ENCODE peak calls at places on chromosomes 2 and 18, in four cellular contexts. One of them, this sample, is unnamed.

GRCh38 chr18:42038936-42039335 is 83.9 kb downstream of the PIK3C3 start:
- DNase-seq in K562: no peak
- DNase-seq in SK-N-SH: no peak
- DNase-seq in GM12878: no peak
- DNase-seq in this sample: no peak

GRCh38 chr2:226760412-226761194 is 39.0 kb downstream of the IRS1 start:
- DNase-seq in K562: no peak
- DNase-seq in SK-N-SH: no peak
- DNase-seq in GM12878: no peak
- DNase-seq in this sample: peak

GRCh38 chr2:168773719-168774521 is 28.5 kb upstream of the NOSTRIN start:
- DNase-seq in GM12878: no peak
- DNase-seq in K562: peak
- DNase-seq in SK-N-SH: peak
- DNase-seq in this sample: peak

GRCh38 chr2:9665903-9666302 is 35.1 kb upstream of the YWHAQ start:
- DNase-seq in GM12878: no peak
- DNase-seq in K562: no peak
- DNase-seq in SK-N-SH: no peak
- DNase-seq in this sample: no peak

GRCh38 chr2:218727502-218728165 is 17.0 kb downstream of the TTLL4 start:
- DNase-seq in GM12878: no peak
- DNase-seq in K562: no peak
- DNase-seq in SK-N-SH: no peak
- DNase-seq in this sample: peak

GRCh38 chr2:213958086-213958485 is 452.8 kb upstream of the VWC2L start:
- DNase-seq in K562: no peak
- DNase-seq in GM12878: no peak
- DNase-seq in SK-N-SH: no peak
- DNase-seq in this sample: no peak

GRCh38 chr2:226031078-226031937 is 631.8 kb downstream of the NYAP2 start:
- DNase-seq in K562: no peak
- DNase-seq in SK-N-SH: peak
- DNase-seq in GM12878: no peak
- DNase-seq in this sample: peak

GRCh38 chr2:133674433-133675331 is 106.4 kb upstream of the NCKAP5 start:
- DNase-seq in K562: no peak
- DNase-seq in GM12878: no peak
- DNase-seq in SK-N-SH: no peak
- DNase-seq in this sample: peak

GRCh38 chr2:158668394-158668793 is 126.7 kb upstream of the DAPL1 start:
- DNase-seq in GM12878: no peak
- DNase-seq in K562: no peak
- DNase-seq in SK-N-SH: no peak
- DNase-seq in this sample: no peak

GRCh38 chr2:3290655-3291054 is 87.0 kb downstream of the EIPR1 start:
- DNase-seq in SK-N-SH: peak
- DNase-seq in GM12878: no peak
- DNase-seq in K562: no peak
- DNase-seq in this sample: no peak

DNA sequence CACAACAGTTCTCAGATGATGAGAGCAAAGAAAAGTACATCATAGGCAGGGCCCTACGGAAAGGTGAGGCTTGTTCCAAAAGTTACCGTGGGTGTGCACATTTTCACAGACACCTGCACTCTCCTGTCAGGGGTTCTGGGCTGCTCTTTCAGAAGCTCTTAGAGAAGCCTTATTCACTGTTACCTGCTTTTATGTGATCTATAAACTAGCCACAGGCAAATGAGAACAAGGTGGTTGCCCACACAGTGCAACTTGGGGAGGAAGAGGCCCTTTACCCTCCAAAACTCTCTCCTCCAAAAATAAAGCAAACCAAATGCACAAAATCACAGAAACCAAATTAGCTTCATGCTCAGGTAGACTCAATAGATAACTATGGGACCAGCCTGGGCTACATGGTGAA is 11.1 kb upstream of the CUL3 start:
- DNase-seq in K562: no peak
- DNase-seq in GM12878: no peak
- DNase-seq in SK-N-SH: no peak
- DNase-seq in this sample: no peak
- TF ChIP-seq YY1 in K562: no peak
- TF ChIP-seq YY1 in GM12878: no peak
- TF ChIP-seq YY1 in SK-N-SH: no peak
- TF ChIP-seq YY1 in this sample: no peak

GRCh38 chr2:55843096-55843991 is 80.2 kb downstream of the EFEMP1 start:
- DNase-seq in GM12878: no peak
- DNase-seq in K562: no peak
- DNase-seq in SK-N-SH: no peak
- DNase-seq in this sample: peak
- TF ChIP-seq NFIC in GM12878: no peak
- TF ChIP-seq NFIC in K562: no peak
- TF ChIP-seq NFIC in SK-N-SH: no peak
- TF ChIP-seq NFIC in this sample: no peak

DNA sequence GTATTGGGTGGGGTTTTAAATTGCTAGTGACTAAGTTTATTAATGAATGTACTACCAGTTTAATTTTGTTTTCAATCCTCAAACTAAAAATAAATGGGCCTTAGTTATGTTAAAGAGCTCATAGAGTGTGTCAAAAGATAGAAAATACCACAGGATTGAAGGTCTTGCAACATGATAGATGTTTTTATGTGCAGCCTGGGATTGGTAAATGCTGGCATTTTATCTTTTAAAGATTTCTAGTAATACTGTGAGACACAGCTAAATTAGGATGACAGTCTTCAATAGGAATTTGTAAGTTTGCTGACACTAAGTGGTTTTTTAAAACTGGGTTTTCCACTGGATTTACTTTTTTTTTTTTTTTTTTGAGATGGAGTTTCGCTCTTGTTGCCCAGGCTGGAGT is 122.3 kb downstream of the HAUS1 start:
- DNase-seq in GM12878: no peak
- DNase-seq in SK-N-SH: no peak
- DNase-seq in K562: no peak
- DNase-seq in this sample: no peak
- TF ChIP-seq YY1 in GM12878: no peak
- TF ChIP-seq YY1 in SK-N-SH: no peak
- TF ChIP-seq YY1 in K562: no peak
- TF ChIP-seq YY1 in this sample: no peak

DNA sequence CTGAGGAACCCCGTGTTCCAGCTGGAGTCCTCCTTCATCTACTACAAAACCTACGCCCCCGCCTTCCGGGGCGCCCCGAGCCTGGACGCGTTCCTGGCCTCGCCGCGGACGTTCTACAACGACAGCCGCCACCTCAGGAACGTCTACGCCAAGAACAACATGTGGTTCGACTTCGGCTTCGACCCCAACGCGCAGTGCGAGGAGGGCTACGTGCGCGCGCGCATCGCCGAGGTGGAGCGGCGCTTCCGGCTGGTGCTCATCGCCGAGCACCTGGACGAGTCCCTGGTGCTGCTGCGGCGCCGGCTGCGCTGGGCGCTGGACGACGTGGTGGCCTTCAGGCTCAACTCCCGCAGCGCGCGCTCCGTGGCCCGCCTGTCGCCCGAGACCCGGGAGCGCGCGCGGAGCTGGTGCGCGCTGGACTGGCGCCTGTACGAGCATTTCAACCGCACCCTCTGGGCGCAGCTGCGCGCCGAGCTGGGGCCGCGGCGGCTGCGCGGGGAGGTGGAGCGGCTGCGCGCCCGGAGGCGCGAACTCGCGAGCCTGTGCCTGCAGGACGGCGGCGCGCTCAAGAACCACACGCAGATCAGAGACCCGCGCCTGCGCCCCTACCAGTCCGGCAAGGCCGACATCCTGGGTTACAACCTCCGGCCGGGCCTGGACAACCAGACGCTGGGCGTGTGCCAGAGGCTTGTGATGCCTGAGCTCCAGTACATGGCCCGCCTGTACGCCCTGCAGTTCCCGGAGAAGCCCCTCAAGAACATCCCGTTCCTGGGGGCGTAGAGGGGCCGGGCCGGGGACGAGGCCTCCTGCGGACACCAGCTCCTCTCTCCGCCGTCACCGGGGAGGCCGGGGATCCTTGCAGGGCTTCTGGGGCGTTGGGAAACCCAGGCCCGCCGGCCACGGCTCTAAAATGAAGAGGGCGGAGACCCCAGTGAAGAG is 5.3 kb upstream of the NEU4 start:
- DNase-seq in K562: no peak
- DNase-seq in GM12878: no peak
- DNase-seq in SK-N-SH: peak
- DNase-seq in this sample: no peak
- TF ChIP-seq NFIC in K562: no peak
- TF ChIP-seq NFIC in GM12878: no peak
- TF ChIP-seq NFIC in SK-N-SH: no peak
- TF ChIP-seq NFIC in this sample: no peak

GRCh38 chr2:105102963-105103421 is 65.1 kb downstream of the MRPS9 start:
- DNase-seq in GM12878: no peak
- DNase-seq in SK-N-SH: no peak
- DNase-seq in K562: no peak
- DNase-seq in this sample: peak

GRCh38 chr2:105102001-105102400 is 64.1 kb downstream of the MRPS9 start:
- DNase-seq in GM12878: no peak
- DNase-seq in SK-N-SH: no peak
- DNase-seq in K562: no peak
- DNase-seq in this sample: no peak

GRCh38 chr2:105100064-105100840 is 62.4 kb downstream of the MRPS9 start:
- DNase-seq in SK-N-SH: no peak
- DNase-seq in GM12878: peak
- DNase-seq in K562: no peak
- DNase-seq in this sample: no peak

GRCh38 chr2:105103481-105103880 is 65.6 kb downstream of the MRPS9 start:
- DNase-seq in K562: no peak
- DNase-seq in SK-N-SH: no peak
- DNase-seq in GM12878: no peak
- DNase-seq in this sample: no peak

DNA sequence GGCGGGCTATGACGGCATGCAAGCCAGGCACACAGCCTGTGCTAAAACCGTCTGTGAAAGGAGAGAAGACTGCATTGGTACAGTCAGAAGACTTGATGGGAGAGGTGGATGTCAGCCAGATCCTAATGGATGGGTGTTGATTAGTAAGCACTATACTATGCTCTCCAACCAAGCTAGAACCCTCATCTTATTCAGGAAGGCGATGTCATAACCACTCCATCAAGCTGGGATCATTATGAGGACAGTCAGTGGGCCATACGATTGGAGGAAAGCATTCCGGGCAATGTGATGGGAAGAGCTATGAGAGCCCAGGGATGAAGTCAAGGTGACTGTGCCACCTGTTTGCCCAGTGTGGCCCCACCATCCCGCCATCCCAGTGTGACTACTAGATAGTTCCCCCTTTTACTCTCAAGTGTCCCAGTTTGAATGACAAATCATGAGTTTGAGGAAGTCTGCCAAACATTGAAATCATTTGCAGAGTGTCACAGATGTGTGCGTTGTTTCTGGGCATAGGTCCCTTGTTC is 66.4 kb downstream of the MRPS9 start:
- DNase-seq in SK-N-SH: no peak
- DNase-seq in K562: no peak
- DNase-seq in GM12878: no peak
- DNase-seq in this sample: no peak
- TF ChIP-seq YY1 in SK-N-SH: no peak
- TF ChIP-seq YY1 in K562: no peak
- TF ChIP-seq YY1 in GM12878: no peak
- TF ChIP-seq YY1 in this sample: no peak

DNA sequence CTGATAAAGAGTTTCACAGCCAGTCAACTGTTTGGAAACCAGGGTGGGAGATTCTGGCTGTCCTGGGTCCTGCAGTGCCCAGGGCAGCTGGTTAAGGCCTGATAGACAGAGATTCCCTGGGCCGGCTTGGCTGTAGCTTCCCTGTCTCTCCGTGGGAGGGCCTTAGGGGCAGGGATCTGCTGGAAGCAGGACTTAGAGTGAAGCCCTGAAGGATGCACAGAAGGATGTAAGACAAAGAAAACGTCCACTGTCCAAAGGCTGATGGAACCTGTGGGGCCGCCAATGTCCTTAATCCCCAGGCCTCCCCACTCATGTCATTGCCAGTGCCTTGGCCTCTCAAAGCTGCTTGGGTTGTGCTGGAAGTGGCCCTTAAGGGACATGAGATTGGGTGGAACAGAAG is 33.0 kb downstream of the MROH2A start:
- DNase-seq in GM12878: no peak
- DNase-seq in SK-N-SH: no peak
- DNase-seq in K562: no peak
- DNase-seq in this sample: no peak
- TF ChIP-seq NFIC in GM12878: no peak
- TF ChIP-seq NFIC in SK-N-SH: no peak
- TF ChIP-seq NFIC in K562: no peak
- TF ChIP-seq NFIC in this sample: no peak

GRCh38 chr2:37858725-37859267 is 66.3 kb upstream of the RMDN2 start:
- DNase-seq in K562: no peak
- DNase-seq in GM12878: no peak
- DNase-seq in SK-N-SH: no peak
- DNase-seq in this sample: no peak
- TF ChIP-seq YY1 in K562: no peak
- TF ChIP-seq YY1 in GM12878: no peak
- TF ChIP-seq YY1 in SK-N-SH: no peak
- TF ChIP-seq YY1 in this sample: no peak

GRCh38 chr2:177243073-177243472 is 21.5 kb downstream of the NFE2L2 start:
- DNase-seq in SK-N-SH: no peak
- DNase-seq in K562: no peak
- DNase-seq in GM12878: no peak
- DNase-seq in this sample: no peak

GRCh38 chr2:177246000-177246399 is 18.5 kb downstream of the NFE2L2 start:
- DNase-seq in GM12878: no peak
- DNase-seq in K562: no peak
- DNase-seq in SK-N-SH: no peak
- DNase-seq in this sample: no peak

GRCh38 chr2:177244244-177244771 is 20.2 kb downstream of the NFE2L2 start:
- DNase-seq in K562: no peak
- DNase-seq in GM12878: no peak
- DNase-seq in SK-N-SH: no peak
- DNase-seq in this sample: no peak

GRCh38 chr2:177243476-177243875 is 21.1 kb downstream of the NFE2L2 start:
- DNase-seq in K562: no peak
- DNase-seq in GM12878: no peak
- DNase-seq in SK-N-SH: no peak
- DNase-seq in this sample: no peak

DNA sequence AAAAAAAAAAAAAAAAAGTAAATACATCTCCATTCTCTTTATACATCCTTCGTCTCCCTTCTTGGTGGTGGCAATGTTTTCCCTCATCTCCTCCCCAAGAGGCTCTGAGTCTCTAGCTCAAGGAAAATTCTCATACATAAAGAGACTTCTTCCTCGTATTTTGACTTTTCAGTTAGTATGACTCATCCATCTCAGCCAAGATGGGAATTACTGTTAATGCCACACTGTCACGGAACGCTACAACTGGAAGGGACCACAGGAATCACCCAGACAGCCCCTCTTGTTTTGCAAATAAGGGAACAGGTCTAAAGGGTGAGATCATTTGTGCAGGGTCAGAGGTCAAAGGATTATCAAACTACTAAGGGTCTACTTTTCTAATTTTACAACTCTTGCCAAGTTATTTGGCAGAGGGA is 19.5 kb downstream of the NFE2L2 start:
- DNase-seq in GM12878: no peak
- DNase-seq in K562: peak
- DNase-seq in SK-N-SH: no peak
- DNase-seq in this sample: no peak
- TF ChIP-seq NFIC in GM12878: no peak
- TF ChIP-seq NFIC in K562: no peak
- TF ChIP-seq NFIC in SK-N-SH: no peak
- TF ChIP-seq NFIC in this sample: no peak